ENCODE peak calls at places on chromosome 16, in four cellular contexts. One of them, this sample, is unnamed.
A peak's percentile ranks its signal among the peaks of the same experiment; 100 is the strongest.

GRCh38 chr16:69397821-69398521 is 12.2 kb upstream of the TERF2 start:
- DNase-seq in body of pancreas: peak; percentile 60
- DNase-seq in OCI-LY7: peak; percentile 24
- DNase-seq in natural killer cell: no peak
- DNase-seq in this sample: no peak

GRCh38 chr16:4534151-4534790 is 4.3 kb downstream of the CDIP1 start:
- DNase-seq in natural killer cell: no peak
- DNase-seq in OCI-LY7: no peak
- DNase-seq in body of pancreas: peak; percentile 87
- DNase-seq in this sample: no peak

GRCh38 chr16:89949121-89949742 is 677 bp downstream of the DEF8 start:
- DNase-seq in OCI-LY7: no peak
- DNase-seq in body of pancreas: no peak
- DNase-seq in natural killer cell: no peak
- DNase-seq in this sample: no peak

GRCh38 chr16:80144191-80144590 is 396.6 kb upstream of the DYNLRB2 start:
- DNase-seq in body of pancreas: no peak
- DNase-seq in OCI-LY7: no peak
- DNase-seq in natural killer cell: no peak
- DNase-seq in this sample: peak; percentile 9

GRCh38 chr16:77588389-77588788 is 133.9 kb upstream of the NUDT7 start:
- DNase-seq in OCI-LY7: no peak
- DNase-seq in natural killer cell: no peak
- DNase-seq in body of pancreas: no peak
- DNase-seq in this sample: no peak

GRCh38 chr16:521381-522210 is 5.9 kb upstream of the CAPN15 start:
- DNase-seq in OCI-LY7: no peak
- DNase-seq in natural killer cell: no peak
- DNase-seq in body of pancreas: no peak
- DNase-seq in this sample: no peak

GRCh38 chr16:24858219-24859041 is 12.7 kb downstream of the SLC5A11 start:
- DNase-seq in natural killer cell: peak; percentile 27
- DNase-seq in OCI-LY7: peak; percentile 46
- DNase-seq in body of pancreas: peak; percentile 45
- DNase-seq in this sample: peak; percentile 61

GRCh38 chr16:15434425-15435215 is at the start of gene BMERB1:
- DNase-seq in natural killer cell: peak; percentile 19
- DNase-seq in body of pancreas: peak; percentile 75
- DNase-seq in OCI-LY7: no peak
- DNase-seq in this sample: no peak

GRCh38 chr16:81502396-81503060 is 57.9 kb downstream of the CMIP start:
- DNase-seq in natural killer cell: no peak
- DNase-seq in OCI-LY7: no peak
- DNase-seq in body of pancreas: no peak
- DNase-seq in this sample: no peak

GRCh38 chr16:13521356-13521755 is 398.6 kb upstream of the ERCC4 start:
- DNase-seq in body of pancreas: no peak
- DNase-seq in OCI-LY7: no peak
- DNase-seq in natural killer cell: no peak
- DNase-seq in this sample: no peak

GRCh38 chr16:47728229-47728628 is 267.1 kb downstream of the PHKB start:
- DNase-seq in natural killer cell: no peak
- DNase-seq in body of pancreas: no peak
- DNase-seq in OCI-LY7: peak; percentile 46
- DNase-seq in this sample: no peak

GRCh38 chr16:7171151-7171550 is 161.5 kb upstream of the RBFOX1 start:
- DNase-seq in body of pancreas: no peak
- DNase-seq in OCI-LY7: no peak
- DNase-seq in natural killer cell: no peak
- DNase-seq in this sample: no peak

GRCh38 chr16:83744521-83744981 is 63.2 kb upstream of the HSBP1 start:
- DNase-seq in OCI-LY7: no peak
- DNase-seq in natural killer cell: no peak
- DNase-seq in body of pancreas: no peak
- DNase-seq in this sample: peak; percentile 23

GRCh38 chr16:1300664-1301476 is 8.6 kb upstream of the UBE2I start:
- DNase-seq in OCI-LY7: peak; percentile 69
- DNase-seq in natural killer cell: peak; percentile 78
- DNase-seq in body of pancreas: peak; percentile 78
- DNase-seq in this sample: peak; percentile 87

GRCh38 chr16:76955629-76956028 is 235.4 kb upstream of the MON1B start:
- DNase-seq in body of pancreas: no peak
- DNase-seq in OCI-LY7: no peak
- DNase-seq in natural killer cell: no peak
- DNase-seq in this sample: no peak

GRCh38 chr16:82580293-82580900 is 46.4 kb upstream of the CDH13 start:
- DNase-seq in OCI-LY7: peak; percentile 7
- DNase-seq in natural killer cell: no peak
- DNase-seq in body of pancreas: no peak
- DNase-seq in this sample: no peak

GRCh38 chr16:88723507-88723887 is 17.2 kb downstream of the CTU2 start:
- DNase-seq in body of pancreas: no peak
- DNase-seq in OCI-LY7: no peak
- DNase-seq in natural killer cell: no peak
- DNase-seq in this sample: no peak

GRCh38 chr16:69845181-69845580 is 83.0 kb downstream of the WWP2 start:
- DNase-seq in natural killer cell: no peak
- DNase-seq in OCI-LY7: no peak
- DNase-seq in body of pancreas: no peak
- DNase-seq in this sample: no peak

GRCh38 chr16:87178977-87179376 is 138.2 kb downstream of the C16orf95 start:
- DNase-seq in body of pancreas: no peak
- DNase-seq in OCI-LY7: no peak
- DNase-seq in natural killer cell: no peak
- DNase-seq in this sample: no peak

GRCh38 chr16:75908718-75909117 is 182.4 kb upstream of the CPHXL start:
- DNase-seq in body of pancreas: no peak
- DNase-seq in OCI-LY7: no peak
- DNase-seq in natural killer cell: no peak
- DNase-seq in this sample: no peak

GRCh38 chr16:12054868-12055267 is 78.3 kb downstream of the SNX29 start:
- DNase-seq in OCI-LY7: no peak
- DNase-seq in natural killer cell: no peak
- DNase-seq in body of pancreas: no peak
- DNase-seq in this sample: no peak

GRCh38 chr16:30874244-30874820 is 19.5 kb downstream of the BCL7C start:
- DNase-seq in natural killer cell: no peak
- DNase-seq in OCI-LY7: no peak
- DNase-seq in body of pancreas: no peak
- DNase-seq in this sample: no peak

DNA sequence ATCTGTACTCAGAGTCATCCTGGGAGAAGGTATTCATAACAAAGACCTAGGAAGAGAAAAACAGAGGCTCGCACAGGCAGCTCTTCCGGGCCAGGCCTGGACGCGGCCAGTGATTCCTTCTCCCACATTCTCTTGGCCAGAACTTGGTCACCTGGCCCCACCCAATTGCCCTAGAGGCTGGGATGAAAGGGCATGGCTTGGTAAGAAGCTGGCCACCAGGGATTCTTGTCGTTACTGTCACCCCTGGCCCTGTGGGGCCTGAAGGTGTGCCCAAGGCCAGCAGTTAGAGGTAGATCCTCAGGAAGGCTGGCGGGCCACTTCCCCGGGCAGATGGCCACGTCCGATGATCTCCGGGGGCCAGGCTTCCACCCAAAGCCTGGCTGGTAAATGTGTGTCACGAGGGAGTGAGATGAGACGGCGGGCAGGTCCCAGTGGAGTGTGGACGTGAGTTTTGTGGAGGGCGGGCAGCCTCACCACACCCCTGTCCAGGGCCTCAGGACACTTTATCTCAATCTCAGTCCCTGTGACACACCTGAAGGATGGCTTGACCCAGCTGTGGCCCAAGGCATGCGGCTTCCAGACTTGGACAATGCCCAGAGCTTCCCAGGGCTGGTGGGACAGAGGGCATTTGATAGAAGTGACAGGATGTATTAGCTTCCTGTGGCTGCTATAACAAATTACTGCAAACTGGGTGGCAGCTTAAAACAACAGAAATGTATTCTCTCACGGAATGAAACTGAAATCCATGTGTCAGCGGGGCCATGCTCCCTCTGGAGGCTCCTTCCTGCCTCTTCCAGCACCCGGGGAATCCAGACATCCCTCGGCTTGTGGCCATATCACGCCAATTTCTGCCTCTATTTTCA is 66.3 kb upstream of the GSE1 start:
- DNase-seq in natural killer cell: no peak
- DNase-seq in OCI-LY7: no peak
- DNase-seq in body of pancreas: no peak
- DNase-seq in this sample: no peak
- TF ChIP-seq CTCF in natural killer cell: no peak
- TF ChIP-seq CTCF in OCI-LY7: no peak
- TF ChIP-seq CTCF in body of pancreas: no peak
- TF ChIP-seq CTCF in this sample: no peak

DNA sequence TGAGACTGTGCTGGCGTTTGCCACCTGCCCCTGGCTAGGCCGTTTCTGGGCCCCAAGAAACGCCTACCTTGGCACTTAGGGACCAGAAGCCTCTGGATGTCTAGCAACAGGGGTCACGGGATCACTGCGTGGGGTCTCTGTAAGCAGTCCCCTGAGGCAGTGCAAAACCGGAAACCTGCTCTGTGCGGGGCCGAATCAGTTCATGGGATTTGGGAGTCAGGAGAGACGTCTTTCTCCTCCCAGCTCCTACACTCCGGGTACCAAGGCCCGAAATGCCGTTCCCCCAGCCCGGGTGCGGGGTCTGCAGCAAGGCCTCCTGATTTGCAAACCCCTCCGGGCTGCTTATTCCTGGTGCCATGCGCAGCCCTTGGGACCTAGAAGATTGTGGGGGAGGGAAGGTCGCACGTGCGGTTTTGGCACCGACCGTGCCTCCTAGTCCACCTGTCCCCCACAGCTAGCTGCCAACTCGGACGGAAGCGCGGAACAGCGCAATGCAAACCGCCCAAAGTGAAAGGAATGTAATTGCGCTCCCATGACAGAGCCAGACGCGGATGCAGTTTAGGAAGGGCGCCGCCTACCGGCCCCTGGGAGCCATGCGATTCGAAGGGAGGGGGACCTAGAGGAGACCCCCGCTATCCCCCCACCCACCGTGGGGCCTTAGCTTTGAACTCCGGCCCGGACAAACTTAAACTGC is 6.5 kb downstream of the IRX5 start:
- DNase-seq in natural killer cell: no peak
- DNase-seq in OCI-LY7: no peak
- DNase-seq in body of pancreas: no peak
- DNase-seq in this sample: peak; percentile 52
- TF ChIP-seq CTCF in natural killer cell: no peak
- TF ChIP-seq CTCF in OCI-LY7: peak; percentile 67
- TF ChIP-seq CTCF in body of pancreas: peak; percentile 14
- TF ChIP-seq CTCF in this sample: no peak

DNA sequence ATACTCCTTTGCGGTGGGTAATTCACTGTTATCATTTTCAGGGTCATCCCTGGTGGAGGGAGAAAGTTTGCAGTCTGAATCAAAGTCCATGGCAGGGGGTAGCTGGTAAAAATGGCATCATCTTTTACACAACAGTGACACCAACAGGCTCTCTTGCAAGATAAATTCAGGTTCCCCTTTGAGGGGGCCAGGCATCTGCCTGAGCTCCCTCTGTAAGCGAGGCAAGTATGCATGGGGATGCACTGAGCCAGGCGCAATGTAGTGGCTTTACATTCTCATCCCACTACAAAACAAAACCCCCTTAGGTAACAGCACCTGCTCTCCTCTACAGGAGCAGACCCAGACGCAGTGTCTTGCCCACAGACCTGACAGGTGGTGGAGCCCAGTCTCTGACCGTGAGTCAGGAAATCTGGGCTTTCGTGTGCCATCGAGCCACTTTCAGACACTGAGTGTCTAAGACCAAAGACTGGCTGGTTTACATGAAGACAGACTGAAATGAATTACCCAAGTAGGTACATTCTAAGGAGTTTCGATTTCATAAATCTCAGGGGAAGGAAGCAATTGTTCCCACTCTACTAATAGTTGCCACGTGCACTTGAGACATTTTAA is 17.7 kb downstream of the LITAFD start:
- DNase-seq in OCI-LY7: no peak
- DNase-seq in natural killer cell: no peak
- DNase-seq in body of pancreas: no peak
- DNase-seq in this sample: no peak
- TF ChIP-seq CTCF in OCI-LY7: peak; percentile 36
- TF ChIP-seq CTCF in natural killer cell: no peak
- TF ChIP-seq CTCF in body of pancreas: no peak
- TF ChIP-seq CTCF in this sample: no peak

GRCh38 chr16:28981517-28981916 is 3.3 kb upstream of the LAT start:
- DNase-seq in OCI-LY7: peak; percentile 39
- DNase-seq in natural killer cell: no peak
- DNase-seq in body of pancreas: no peak
- DNase-seq in this sample: peak; percentile 50
- TF ChIP-seq CTCF in OCI-LY7: peak; percentile 86
- TF ChIP-seq CTCF in natural killer cell: no peak
- TF ChIP-seq CTCF in body of pancreas: peak; percentile 19
- TF ChIP-seq CTCF in this sample: peak; percentile 34

DNA sequence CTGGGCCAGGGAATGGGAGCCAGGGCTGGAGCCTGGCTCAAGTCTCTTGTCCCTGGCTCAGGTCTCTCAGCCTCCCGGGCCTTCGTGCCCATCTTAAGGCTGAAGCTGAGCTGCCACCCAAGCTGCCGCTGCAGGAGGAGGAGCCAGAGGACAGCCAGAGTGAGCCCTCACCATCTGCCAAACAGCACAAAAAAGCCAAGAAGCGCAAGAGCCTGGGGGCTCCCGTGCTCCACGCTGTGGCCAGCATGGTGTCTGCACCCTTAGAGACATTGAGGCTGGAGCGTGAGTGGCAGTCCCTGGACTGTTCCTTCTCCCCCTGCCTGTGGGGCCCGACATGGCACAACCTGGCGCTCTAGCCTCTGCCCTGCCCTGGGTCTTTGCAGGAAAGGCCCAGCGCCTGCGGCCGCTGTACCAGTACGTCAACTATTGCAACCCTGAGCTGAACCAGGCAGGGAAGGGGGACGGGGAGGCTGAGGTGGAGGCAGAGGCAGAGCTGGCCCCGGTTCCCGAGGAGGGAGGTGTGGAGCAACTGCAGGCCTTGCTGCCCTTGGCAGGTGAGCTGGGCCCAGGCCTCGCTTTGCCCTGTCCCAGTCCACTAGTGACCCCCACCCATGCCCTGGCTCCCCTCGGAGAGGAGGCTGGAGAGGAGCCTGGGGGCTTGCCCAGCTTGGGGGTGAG is 1.3 kb downstream of the C16orf86 start:
- DNase-seq in body of pancreas: peak; percentile 93
- DNase-seq in natural killer cell: peak; percentile 72
- DNase-seq in OCI-LY7: peak; percentile 96
- DNase-seq in this sample: peak; percentile 92
- TF ChIP-seq CTCF in body of pancreas: peak; percentile 99
- TF ChIP-seq CTCF in natural killer cell: peak; percentile 75
- TF ChIP-seq CTCF in OCI-LY7: peak; percentile 79
- TF ChIP-seq CTCF in this sample: peak; percentile 82

This sample was measured in GM20000.